ENCODE peak calls at places on chromosomes 16 and 17, in four cellular contexts. One of them, this sample, is unnamed.

GRCh38 chr17:10021239-10021638 is 116.2 kb upstream of the RCVRN start:
- DNase-seq in mucosa of descending colon: no peak
- DNase-seq in Caco-2: no peak
- DNase-seq in uterus: no peak
- DNase-seq in this sample: no peak

GRCh38 chr16:86854895-86855294 is 276.5 kb downstream of the FOXL1 start:
- DNase-seq in mucosa of descending colon: no peak
- DNase-seq in Caco-2: no peak
- DNase-seq in uterus: no peak
- DNase-seq in this sample: no peak

GRCh38 chr17:8726951-8727555 is 17.6 kb downstream of the CCDC42 start:
- DNase-seq in mucosa of descending colon: no peak
- DNase-seq in Caco-2: no peak
- DNase-seq in uterus: no peak
- DNase-seq in this sample: no peak

GRCh38 chr17:76528156-76528527 is 9.4 kb downstream of the CYGB start:
- DNase-seq in mucosa of descending colon: peak
- DNase-seq in Caco-2: no peak
- DNase-seq in uterus: peak
- DNase-seq in this sample: no peak

GRCh38 chr17:68441064-68441770 is 16.1 kb downstream of the WIPI1 start:
- DNase-seq in mucosa of descending colon: no peak
- DNase-seq in Caco-2: peak
- DNase-seq in uterus: no peak
- DNase-seq in this sample: no peak

GRCh38 chr17:80792373-80792781 is 199.3 kb upstream of the CHMP6 start:
- DNase-seq in mucosa of descending colon: no peak
- DNase-seq in Caco-2: no peak
- DNase-seq in uterus: peak
- DNase-seq in this sample: no peak

GRCh38 chr16:11078812-11079459 is 134.6 kb downstream of the CLEC16A start:
- DNase-seq in mucosa of descending colon: no peak
- DNase-seq in Caco-2: no peak
- DNase-seq in uterus: peak
- DNase-seq in this sample: no peak

GRCh38 chr16:58501242-58502131 is 1.5 kb downstream of the NDRG4 start:
- DNase-seq in mucosa of descending colon: no peak
- DNase-seq in Caco-2: peak
- DNase-seq in uterus: no peak
- DNase-seq in this sample: peak

GRCh38 chr17:82720204-82720603 is 3.7 kb downstream of the FN3KRP start:
- DNase-seq in mucosa of descending colon: no peak
- DNase-seq in Caco-2: no peak
- DNase-seq in uterus: no peak
- DNase-seq in this sample: no peak

GRCh38 chr16:2242598-2242997 is 6.4 kb downstream of the DNASE1L2 start:
- DNase-seq in mucosa of descending colon: no peak
- DNase-seq in Caco-2: no peak
- DNase-seq in uterus: no peak
- DNase-seq in this sample: no peak

GRCh38 chr16:72938426-72939164 is 109.3 kb downstream of the ZFHX3 start:
- DNase-seq in mucosa of descending colon: peak
- DNase-seq in Caco-2: no peak
- DNase-seq in uterus: peak
- DNase-seq in this sample: no peak

GRCh38 chr17:48002208-48002919 is 31.5 kb downstream of the CDK5RAP3 start:
- DNase-seq in mucosa of descending colon: no peak
- DNase-seq in Caco-2: no peak
- DNase-seq in uterus: no peak
- DNase-seq in this sample: no peak

GRCh38 chr16:21301168-21301894 is 23.2 kb upstream of the CRYM start:
- DNase-seq in mucosa of descending colon: peak
- DNase-seq in Caco-2: peak
- DNase-seq in uterus: peak
- DNase-seq in this sample: peak

GRCh38 chr16:16960785-16961184 is 510.0 kb downstream of the XYLT1 start:
- DNase-seq in mucosa of descending colon: no peak
- DNase-seq in Caco-2: no peak
- DNase-seq in uterus: no peak
- DNase-seq in this sample: no peak

GRCh38 chr16:75256059-75256870 is 4.8 kb upstream of the BCAR1 start:
- DNase-seq in mucosa of descending colon: no peak
- DNase-seq in Caco-2: no peak
- DNase-seq in uterus: peak
- DNase-seq in this sample: no peak

GRCh38 chr16:10521681-10522274 is 58.6 kb downstream of the EMP2 start:
- DNase-seq in mucosa of descending colon: no peak
- DNase-seq in Caco-2: peak
- DNase-seq in uterus: peak
- DNase-seq in this sample: peak

GRCh38 chr16:87587636-87588035 is 14.7 kb upstream of the JPH3 start:
- DNase-seq in mucosa of descending colon: no peak
- DNase-seq in Caco-2: no peak
- DNase-seq in uterus: no peak
- DNase-seq in this sample: no peak

GRCh38 chr17:31581491-31581890 is 190.0 kb downstream of the RAB11FIP4 start:
- DNase-seq in mucosa of descending colon: no peak
- DNase-seq in Caco-2: no peak
- DNase-seq in uterus: no peak
- DNase-seq in this sample: no peak

GRCh38 chr17:44187131-44187899 is 543 bp downstream of the TMUB2 start:
- DNase-seq in mucosa of descending colon: no peak
- DNase-seq in Caco-2: no peak
- DNase-seq in uterus: no peak
- DNase-seq in this sample: peak

GRCh38 chr16:15654591-15654990 is 4.5 kb downstream of the NDE1 start:
- DNase-seq in mucosa of descending colon: no peak
- DNase-seq in Caco-2: no peak
- DNase-seq in uterus: no peak
- DNase-seq in this sample: no peak

GRCh38 chr16:81578636-81579413 is 134.2 kb downstream of the CMIP start:
- DNase-seq in mucosa of descending colon: no peak
- DNase-seq in Caco-2: no peak
- DNase-seq in uterus: no peak
- DNase-seq in this sample: no peak

GRCh38 chr16:21646721-21647561 is 5.5 kb downstream of the IGSF6 start:
- DNase-seq in mucosa of descending colon: peak
- DNase-seq in Caco-2: no peak
- DNase-seq in uterus: no peak
- DNase-seq in this sample: peak

GRCh38 chr16:8087597-8088279 is 502.6 kb downstream of the TMEM114 start:
- DNase-seq in mucosa of descending colon: no peak
- DNase-seq in Caco-2: no peak
- DNase-seq in uterus: no peak
- DNase-seq in this sample: no peak

GRCh38 chr17:44785921-44786320 is 27.1 kb downstream of the ADAM11 start:
- DNase-seq in mucosa of descending colon: peak
- DNase-seq in Caco-2: no peak
- DNase-seq in uterus: no peak
- DNase-seq in this sample: no peak

GRCh38 chr17:79918581-79919163 is 79.4 kb upstream of the CBX4 start:
- DNase-seq in mucosa of descending colon: no peak
- DNase-seq in Caco-2: no peak
- DNase-seq in uterus: no peak
- DNase-seq in this sample: no peak

GRCh38 chr17:48555183-48555615 is 10.3 kb upstream of the HOXB2 start:
- DNase-seq in mucosa of descending colon: no peak
- DNase-seq in Caco-2: peak
- DNase-seq in uterus: peak
- DNase-seq in this sample: no peak

GRCh38 chr16:84513111-84514065 is 8.9 kb upstream of the MEAK7 start:
- DNase-seq in mucosa of descending colon: peak
- DNase-seq in Caco-2: no peak
- DNase-seq in uterus: no peak
- DNase-seq in this sample: no peak

GRCh38 chr17:79977711-79978544 is 57.7 kb downstream of the TBC1D16 start:
- DNase-seq in mucosa of descending colon: peak
- DNase-seq in Caco-2: no peak
- DNase-seq in uterus: peak
- DNase-seq in this sample: no peak

GRCh38 chr16:61957075-61957474 is 79.2 kb downstream of the CDH8 start:
- DNase-seq in mucosa of descending colon: no peak
- DNase-seq in Caco-2: no peak
- DNase-seq in uterus: no peak
- DNase-seq in this sample: no peak

GRCh38 chr16:65494609-65495008 is 372.7 kb upstream of the CDH11 start:
- DNase-seq in mucosa of descending colon: no peak
- DNase-seq in Caco-2: no peak
- DNase-seq in uterus: no peak
- DNase-seq in this sample: no peak

DNA sequence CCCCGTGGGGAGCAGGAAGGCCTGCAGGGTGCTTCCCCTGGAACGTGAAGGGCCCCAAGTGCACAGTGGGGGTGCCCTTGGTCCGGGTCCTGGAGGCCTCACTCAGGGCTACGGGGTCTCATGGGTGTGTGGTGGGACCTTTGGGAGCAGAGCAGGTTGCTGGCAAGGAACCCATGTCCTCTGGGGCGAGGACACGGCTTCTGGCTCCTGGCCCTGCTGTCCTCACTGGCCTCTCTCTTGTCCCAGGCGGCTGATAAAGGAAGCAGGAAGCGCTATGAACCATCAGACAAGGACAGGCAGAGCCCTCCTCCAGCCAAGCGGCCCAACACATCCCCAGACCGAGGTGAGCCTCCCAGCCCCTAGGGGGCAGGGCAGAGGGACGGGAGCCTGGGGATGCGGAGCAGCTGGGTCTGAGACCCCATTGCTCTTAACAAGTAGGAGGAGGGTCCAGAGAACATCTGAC is 9.8 kb upstream of the IL17C start:
- DNase-seq in mucosa of descending colon: no peak
- DNase-seq in Caco-2: peak
- DNase-seq in uterus: no peak
- DNase-seq in this sample: no peak
- TF ChIP-seq CTCF in mucosa of descending colon: no peak
- TF ChIP-seq CTCF in Caco-2: peak
- TF ChIP-seq CTCF in uterus: no peak
- TF ChIP-seq CTCF in this sample: peak

DNA sequence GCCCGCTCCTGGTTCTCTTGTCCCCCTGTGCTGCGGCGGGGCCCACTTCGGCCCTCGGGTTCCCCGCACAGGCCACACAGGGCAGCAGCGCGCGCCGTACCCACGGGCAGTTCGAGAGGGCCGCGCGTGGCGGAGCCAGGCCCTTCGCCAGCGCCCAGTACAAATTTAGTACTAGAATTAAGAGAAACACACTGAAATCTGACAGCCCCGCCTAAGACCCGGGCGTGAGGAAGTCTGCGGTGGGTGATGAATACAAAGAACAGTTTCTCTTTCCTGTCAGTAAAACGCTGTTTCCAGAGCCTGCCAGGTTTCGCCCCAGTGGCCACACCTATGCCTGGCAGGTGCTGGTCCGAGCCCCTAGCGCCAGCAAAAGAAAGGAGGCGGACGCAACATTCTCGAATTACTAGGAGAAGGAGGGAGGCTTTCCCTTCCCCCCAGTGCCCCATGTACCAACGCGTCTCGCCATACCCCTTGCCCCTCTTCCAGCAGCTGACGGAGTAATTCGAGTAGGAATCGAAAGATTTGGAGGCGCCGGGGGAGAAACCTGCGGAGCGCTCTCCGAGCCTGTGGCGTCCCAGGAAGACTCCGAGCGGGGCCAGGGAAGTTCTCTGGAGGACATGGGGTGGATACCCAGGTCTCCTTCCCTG is 591 bp upstream of the SLFN5 start:
- DNase-seq in mucosa of descending colon: peak
- DNase-seq in Caco-2: peak
- DNase-seq in uterus: peak
- DNase-seq in this sample: peak
- TF ChIP-seq CTCF in mucosa of descending colon: peak
- TF ChIP-seq CTCF in Caco-2: peak
- TF ChIP-seq CTCF in uterus: peak
- TF ChIP-seq CTCF in this sample: peak

GRCh38 chr17:28346199-28346580 is 10.6 kb downstream of the TNFAIP1 start:
- DNase-seq in mucosa of descending colon: no peak
- DNase-seq in Caco-2: no peak
- DNase-seq in uterus: no peak
- DNase-seq in this sample: no peak

GRCh38 chr17:28345420-28346198 is 10.0 kb downstream of the TNFAIP1 start:
- DNase-seq in mucosa of descending colon: no peak
- DNase-seq in Caco-2: no peak
- DNase-seq in uterus: no peak
- DNase-seq in this sample: no peak

GRCh38 chr17:28348979-28349378 is 8.3 kb downstream of the POLDIP2 start:
- DNase-seq in mucosa of descending colon: no peak
- DNase-seq in Caco-2: no peak
- DNase-seq in uterus: no peak
- DNase-seq in this sample: no peak

GRCh38 chr17:28347261-28347891 is 10.0 kb downstream of the POLDIP2 start:
- DNase-seq in mucosa of descending colon: no peak
- DNase-seq in Caco-2: no peak
- DNase-seq in uterus: no peak
- DNase-seq in this sample: no peak

GRCh38 chr17:28346746-28347246 is 10.5 kb downstream of the POLDIP2 start:
- DNase-seq in mucosa of descending colon: no peak
- DNase-seq in Caco-2: peak
- DNase-seq in uterus: no peak
- DNase-seq in this sample: no peak
- TF ChIP-seq CTCF in mucosa of descending colon: no peak
- TF ChIP-seq CTCF in Caco-2: peak
- TF ChIP-seq CTCF in uterus: peak
- TF ChIP-seq CTCF in this sample: no peak

GRCh38 chr16:85810742-85811115 is 11.2 kb downstream of the COX4I1 start:
- DNase-seq in mucosa of descending colon: no peak
- DNase-seq in Caco-2: no peak
- DNase-seq in uterus: no peak
- DNase-seq in this sample: no peak

GRCh38 chr16:85812031-85812807 is 12.7 kb downstream of the COX4I1 start:
- DNase-seq in mucosa of descending colon: no peak
- DNase-seq in Caco-2: no peak
- DNase-seq in uterus: no peak
- DNase-seq in this sample: no peak

GRCh38 chr16:85810097-85810741 is 10.7 kb downstream of the COX4I1 start:
- DNase-seq in mucosa of descending colon: no peak
- DNase-seq in Caco-2: no peak
- DNase-seq in uterus: no peak
- DNase-seq in this sample: no peak

GRCh38 chr16:85816159-85816558 is 16.7 kb downstream of the COX4I1 start:
- DNase-seq in mucosa of descending colon: peak
- DNase-seq in Caco-2: no peak
- DNase-seq in uterus: no peak
- DNase-seq in this sample: no peak

GRCh38 chr16:85812811-85813700 is 13.6 kb downstream of the COX4I1 start:
- DNase-seq in mucosa of descending colon: no peak
- DNase-seq in Caco-2: no peak
- DNase-seq in uterus: no peak
- DNase-seq in this sample: no peak
- TF ChIP-seq CTCF in mucosa of descending colon: no peak
- TF ChIP-seq CTCF in Caco-2: no peak
- TF ChIP-seq CTCF in uterus: no peak
- TF ChIP-seq CTCF in this sample: no peak

GRCh38 chr17:3635474-3636153 is 436 bp downstream of the SHPK start:
- DNase-seq in mucosa of descending colon: no peak
- DNase-seq in Caco-2: peak
- DNase-seq in uterus: no peak
- DNase-seq in this sample: no peak
- TF ChIP-seq CTCF in mucosa of descending colon: no peak
- TF ChIP-seq CTCF in Caco-2: no peak
- TF ChIP-seq CTCF in uterus: no peak
- TF ChIP-seq CTCF in this sample: no peak

This sample was measured in activated CD8-positive, alpha-beta T cell treated with anti-CD3 and anti-CD28 coated beads for 36 hours.